ENCODE peak calls at places on chromosome 11, in six cellular contexts. One of them, this sample, is unnamed.

GRCh38 chr11:102573851-102574250 is 43.3 kb upstream of the MMP7 start:
- DNase-seq in tibial artery: no peak
- DNase-seq in psoas muscle: no peak
- DNase-seq in gastrocnemius medialis: no peak
- DNase-seq in heart right ventricle: no peak
- DNase-seq in A549: peak; percentile 34
- DNase-seq in this sample: no peak

GRCh38 chr11:17386331-17387084 is 2.0 kb downstream of the KCNJ11 start:
- DNase-seq in gastrocnemius medialis: peak; percentile 94
- DNase-seq in heart right ventricle: peak; percentile 60
- DNase-seq in psoas muscle: peak; percentile 73
- DNase-seq in tibial artery: peak; percentile 87
- DNase-seq in A549: peak; percentile 69
- DNase-seq in this sample: no peak

GRCh38 chr11:130832571-130833432 is 83.5 kb downstream of the SNX19 start:
- DNase-seq in heart right ventricle: no peak
- DNase-seq in tibial artery: no peak
- DNase-seq in A549: no peak
- DNase-seq in gastrocnemius medialis: no peak
- DNase-seq in psoas muscle: no peak
- DNase-seq in this sample: no peak

GRCh38 chr11:40360206-40360798 is 1099.2 kb downstream of the LRRC4C start:
- DNase-seq in heart right ventricle: no peak
- DNase-seq in psoas muscle: no peak
- DNase-seq in gastrocnemius medialis: no peak
- DNase-seq in tibial artery: no peak
- DNase-seq in A549: no peak
- DNase-seq in this sample: no peak

GRCh38 chr11:134958336-134958640 is 546.2 kb upstream of the B3GAT1 start:
- DNase-seq in psoas muscle: no peak
- DNase-seq in A549: no peak
- DNase-seq in gastrocnemius medialis: no peak
- DNase-seq in heart right ventricle: no peak
- DNase-seq in tibial artery: no peak
- DNase-seq in this sample: no peak

GRCh38 chr11:2142300-2142759 is 3.1 kb upstream of the IGF2 start:
- DNase-seq in tibial artery: no peak
- DNase-seq in gastrocnemius medialis: no peak
- DNase-seq in A549: no peak
- DNase-seq in psoas muscle: no peak
- DNase-seq in heart right ventricle: no peak
- DNase-seq in this sample: no peak

GRCh38 chr11:6825333-6825744 is 20.1 kb upstream of the OR10A5 start:
- DNase-seq in tibial artery: no peak
- DNase-seq in A549: no peak
- DNase-seq in heart right ventricle: no peak
- DNase-seq in gastrocnemius medialis: no peak
- DNase-seq in psoas muscle: no peak
- DNase-seq in this sample: no peak

GRCh38 chr11:41446107-41446506 is 13.3 kb downstream of the LRRC4C start:
- DNase-seq in gastrocnemius medialis: no peak
- DNase-seq in tibial artery: no peak
- DNase-seq in A549: no peak
- DNase-seq in heart right ventricle: no peak
- DNase-seq in psoas muscle: no peak
- DNase-seq in this sample: no peak

GRCh38 chr11:2208691-2209369 is 37.2 kb upstream of the TH start:
- DNase-seq in gastrocnemius medialis: no peak
- DNase-seq in tibial artery: peak; percentile 64
- DNase-seq in heart right ventricle: no peak
- DNase-seq in A549: peak; percentile 38
- DNase-seq in psoas muscle: no peak
- DNase-seq in this sample: no peak

GRCh38 chr11:120326845-120327281 is 1.8 kb downstream of the TLCD5 start:
- DNase-seq in A549: peak; percentile 35
- DNase-seq in gastrocnemius medialis: no peak
- DNase-seq in heart right ventricle: no peak
- DNase-seq in psoas muscle: no peak
- DNase-seq in tibial artery: no peak
- DNase-seq in this sample: no peak

GRCh38 chr11:61170566-61170965 is 9.3 kb upstream of the VPS37C start:
- DNase-seq in A549: no peak
- DNase-seq in heart right ventricle: no peak
- DNase-seq in tibial artery: no peak
- DNase-seq in gastrocnemius medialis: no peak
- DNase-seq in psoas muscle: no peak
- DNase-seq in this sample: no peak

GRCh38 chr11:121634889-121635288 is 182.1 kb upstream of the SORL1-AS1 start:
- DNase-seq in A549: no peak
- DNase-seq in gastrocnemius medialis: no peak
- DNase-seq in psoas muscle: no peak
- DNase-seq in heart right ventricle: no peak
- DNase-seq in tibial artery: no peak
- DNase-seq in this sample: no peak

GRCh38 chr11:17597770-17598169 is 50.7 kb downstream of the OTOG start:
- DNase-seq in psoas muscle: no peak
- DNase-seq in gastrocnemius medialis: no peak
- DNase-seq in tibial artery: peak; percentile 55
- DNase-seq in heart right ventricle: no peak
- DNase-seq in A549: no peak
- DNase-seq in this sample: no peak

GRCh38 chr11:1546077-1546535 is 26.0 kb downstream of the DUSP8 start:
- DNase-seq in psoas muscle: no peak
- DNase-seq in gastrocnemius medialis: no peak
- DNase-seq in A549: no peak
- DNase-seq in tibial artery: no peak
- DNase-seq in heart right ventricle: peak; percentile 5
- DNase-seq in this sample: no peak

DNA sequence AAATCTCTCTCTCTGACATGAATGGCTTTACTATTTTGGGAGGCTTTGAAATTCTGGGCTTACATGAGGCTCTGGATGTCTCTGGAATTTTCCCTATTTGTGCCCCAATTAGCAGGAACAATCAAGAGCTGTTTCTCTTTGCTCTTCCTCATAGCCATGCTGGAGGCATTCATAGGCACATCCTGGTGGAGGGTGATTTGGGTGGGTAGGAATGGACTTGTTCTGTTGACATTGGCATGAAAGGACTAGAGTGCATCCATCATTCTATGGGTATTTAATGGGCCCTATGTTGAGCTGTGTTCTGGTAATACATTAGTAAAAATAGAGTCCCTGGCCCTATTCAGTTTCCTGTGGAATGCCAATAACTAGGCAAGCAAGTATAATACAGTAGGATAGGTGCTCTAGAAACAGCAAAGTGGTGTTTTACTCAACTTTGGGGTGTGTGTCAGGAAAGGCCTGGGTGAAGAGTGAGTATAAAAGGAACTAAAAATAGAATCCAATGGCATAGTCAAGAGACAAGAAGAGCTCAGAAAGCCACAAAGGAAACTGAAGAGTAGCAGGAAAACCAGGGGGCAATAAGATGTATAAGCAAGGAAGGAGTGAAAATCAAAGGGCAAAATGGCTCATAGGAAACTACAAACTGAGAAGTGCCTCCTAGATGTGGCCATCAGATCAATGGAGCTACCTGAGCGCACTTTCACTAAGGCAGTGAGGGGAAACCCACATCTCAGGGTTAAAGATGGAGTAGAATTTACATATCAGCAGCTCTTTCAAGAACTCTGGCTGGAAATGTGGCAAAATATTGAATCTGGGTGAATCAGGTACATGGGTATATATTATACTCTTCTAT is 45.0 kb downstream of the CWC15 start:
- DNase-seq in gastrocnemius medialis: no peak
- DNase-seq in psoas muscle: no peak
- DNase-seq in heart right ventricle: no peak
- DNase-seq in A549: no peak
- DNase-seq in tibial artery: no peak
- DNase-seq in this sample: no peak
- H3K27ac ChIP-seq in gastrocnemius medialis: peak overlapping the region; percentile 55
- H3K27ac ChIP-seq in psoas muscle: no peak overlapping the region
- H3K27ac ChIP-seq in heart right ventricle: peak overlapping the region; percentile 82
- H3K27ac ChIP-seq in A549: no peak overlapping the region
- H3K27ac ChIP-seq in tibial artery: peak overlapping the region; percentile 60
- H3K27ac ChIP-seq in this sample: no peak overlapping the region

GRCh38 chr11:67251841-67252240 is 14.4 kb upstream of the GRK2 start:
- DNase-seq in tibial artery: no peak
- DNase-seq in heart right ventricle: no peak
- DNase-seq in gastrocnemius medialis: no peak
- DNase-seq in A549: no peak
- DNase-seq in psoas muscle: no peak
- DNase-seq in this sample: no peak

GRCh38 chr11:67248653-67249052 is 17.6 kb upstream of the GRK2 start:
- DNase-seq in gastrocnemius medialis: peak; percentile 89
- DNase-seq in psoas muscle: peak; percentile 77
- DNase-seq in A549: no peak
- DNase-seq in heart right ventricle: peak; percentile 47
- DNase-seq in tibial artery: peak; percentile 12
- DNase-seq in this sample: no peak

GRCh38 chr11:67252831-67253239 is 13.4 kb upstream of the GRK2 start:
- DNase-seq in psoas muscle: no peak
- DNase-seq in heart right ventricle: no peak
- DNase-seq in tibial artery: no peak
- DNase-seq in gastrocnemius medialis: peak; percentile 47
- DNase-seq in A549: peak; percentile 80
- DNase-seq in this sample: no peak

GRCh38 chr11:67247946-67248550 is 18.2 kb upstream of the GRK2 start:
- DNase-seq in heart right ventricle: no peak
- DNase-seq in A549: no peak
- DNase-seq in psoas muscle: no peak
- DNase-seq in tibial artery: no peak
- DNase-seq in gastrocnemius medialis: no peak
- DNase-seq in this sample: no peak

GRCh38 chr11:67250059-67251043 is 15.9 kb upstream of the GRK2 start:
- DNase-seq in tibial artery: no peak
- DNase-seq in gastrocnemius medialis: no peak
- DNase-seq in psoas muscle: no peak
- DNase-seq in A549: no peak
- DNase-seq in heart right ventricle: no peak
- DNase-seq in this sample: no peak
- TF ChIP-seq CTCF in tibial artery: no peak
- TF ChIP-seq CTCF in gastrocnemius medialis: no peak
- TF ChIP-seq CTCF in psoas muscle: no peak
- TF ChIP-seq CTCF in A549: no peak
- TF ChIP-seq CTCF in heart right ventricle: no peak
- TF ChIP-seq CTCF in this sample: no peak

DNA sequence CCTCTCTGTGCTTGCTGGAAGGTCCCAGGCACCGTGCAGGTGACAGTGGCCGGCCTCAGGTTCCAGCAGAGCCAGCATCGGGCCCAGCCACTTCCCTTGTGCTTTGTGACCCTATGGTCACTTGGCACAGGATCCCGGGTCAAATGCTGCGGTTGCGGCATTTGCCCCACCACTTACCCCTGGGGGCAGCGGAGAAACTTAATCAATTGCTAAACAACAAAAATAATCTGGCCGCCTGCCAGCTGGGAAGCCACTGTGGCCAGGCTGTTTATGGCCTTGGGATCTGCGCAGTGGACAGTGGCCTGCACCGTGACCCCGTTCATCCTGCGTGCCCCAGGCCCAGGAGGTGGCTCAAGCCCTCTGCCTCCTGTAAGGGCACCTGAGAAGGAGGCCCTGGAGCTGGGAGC is 65.0 kb downstream of the LRP5 start:
- DNase-seq in A549: no peak
- DNase-seq in tibial artery: no peak
- DNase-seq in gastrocnemius medialis: no peak
- DNase-seq in heart right ventricle: no peak
- DNase-seq in psoas muscle: no peak
- DNase-seq in this sample: no peak
- H3K4me1 ChIP-seq in A549: peaks cover 35% of the 10 kb centered on the region
- H3K4me1 ChIP-seq in tibial artery: peaks cover 97% of the 10 kb centered on the region
- H3K4me1 ChIP-seq in gastrocnemius medialis: peaks cover 58% of the 10 kb centered on the region
- H3K4me1 ChIP-seq in heart right ventricle: peaks cover 100% of the 10 kb centered on the region
- H3K4me1 ChIP-seq in psoas muscle: peaks cover 63% of the 10 kb centered on the region
- H3K4me1 ChIP-seq in this sample: peaks cover 38% of the 10 kb centered on the region

DNA sequence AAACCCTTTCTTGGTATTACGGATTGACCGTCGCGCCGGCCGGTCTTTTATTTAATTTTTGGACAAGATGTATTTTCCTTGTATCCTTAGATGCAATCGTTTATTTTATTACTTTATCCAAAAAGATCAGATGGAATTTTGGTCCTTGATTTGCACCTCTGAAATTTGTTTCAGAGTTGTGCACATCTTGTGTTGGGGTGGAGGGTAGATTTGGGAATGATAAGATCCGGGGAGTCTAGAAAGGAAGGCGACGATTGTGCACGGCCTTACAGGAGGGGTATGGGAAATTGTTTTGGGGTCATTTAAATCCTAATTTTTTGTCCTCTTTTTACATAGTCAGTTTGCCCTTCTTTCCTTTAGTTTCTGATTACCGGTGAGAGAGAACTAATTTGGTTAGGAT is 1.4 kb downstream of the KDM2A start:
- DNase-seq in A549: no peak
- DNase-seq in psoas muscle: no peak
- DNase-seq in gastrocnemius medialis: no peak
- DNase-seq in heart right ventricle: no peak
- DNase-seq in tibial artery: no peak
- DNase-seq in this sample: no peak
- H3K27ac ChIP-seq in A549: peak overlapping the region; percentile 99
- H3K27ac ChIP-seq in psoas muscle: peak overlapping the region; percentile 99
- H3K27ac ChIP-seq in gastrocnemius medialis: peak overlapping the region; percentile 100
- H3K27ac ChIP-seq in heart right ventricle: peak overlapping the region; percentile 97
- H3K27ac ChIP-seq in tibial artery: peak overlapping the region; percentile 95
- H3K27ac ChIP-seq in this sample: peak overlapping the region; percentile 100

GRCh38 chr11:64804346-64805210 is 1.6 kb upstream of the MAP4K2 start:
- DNase-seq in heart right ventricle: no peak
- DNase-seq in psoas muscle: no peak
- DNase-seq in A549: peak; percentile 49
- DNase-seq in gastrocnemius medialis: no peak
- DNase-seq in tibial artery: no peak
- DNase-seq in this sample: no peak

GRCh38 chr11:64803846-64804345 is 882 bp upstream of the MAP4K2 start:
- DNase-seq in heart right ventricle: no peak
- DNase-seq in psoas muscle: no peak
- DNase-seq in tibial artery: no peak
- DNase-seq in gastrocnemius medialis: no peak
- DNase-seq in A549: no peak
- DNase-seq in this sample: no peak

GRCh38 chr11:64802370-64803162 is 448 bp downstream of the MAP4K2 start:
- DNase-seq in heart right ventricle: no peak
- DNase-seq in psoas muscle: no peak
- DNase-seq in gastrocnemius medialis: no peak
- DNase-seq in tibial artery: no peak
- DNase-seq in A549: no peak
- DNase-seq in this sample: no peak

GRCh38 chr11:64801591-64802369 is 1.2 kb downstream of the MAP4K2 start:
- DNase-seq in psoas muscle: no peak
- DNase-seq in gastrocnemius medialis: no peak
- DNase-seq in heart right ventricle: no peak
- DNase-seq in A549: no peak
- DNase-seq in tibial artery: no peak
- DNase-seq in this sample: no peak

GRCh38 chr11:64803163-64803845 is at the start of gene MAP4K2:
- DNase-seq in heart right ventricle: peak; percentile 90
- DNase-seq in A549: peak; percentile 77
- DNase-seq in tibial artery: peak; percentile 95
- DNase-seq in psoas muscle: peak; percentile 90
- DNase-seq in gastrocnemius medialis: peak; percentile 85
- DNase-seq in this sample: no peak
- TF ChIP-seq CTCF in heart right ventricle: peak; percentile 30
- TF ChIP-seq CTCF in A549: peak; percentile 34
- TF ChIP-seq CTCF in tibial artery: peak; percentile 11
- TF ChIP-seq CTCF in psoas muscle: peak; percentile 38
- TF ChIP-seq CTCF in gastrocnemius medialis: peak; percentile 25
- TF ChIP-seq CTCF in this sample: no peak

GRCh38 chr11:57310630-57311086 is 14.1 kb downstream of the TNKS1BP1 start:
- DNase-seq in heart right ventricle: no peak
- DNase-seq in psoas muscle: no peak
- DNase-seq in A549: no peak
- DNase-seq in gastrocnemius medialis: no peak
- DNase-seq in tibial artery: peak; percentile 76
- DNase-seq in this sample: no peak
- H3K4me1 ChIP-seq in heart right ventricle: peaks cover 99% of the 10 kb centered on the region
- H3K4me1 ChIP-seq in psoas muscle: peaks cover 63% of the 10 kb centered on the region
- H3K4me1 ChIP-seq in A549: peaks cover 48% of the 10 kb centered on the region
- H3K4me1 ChIP-seq in gastrocnemius medialis: peaks cover 70% of the 10 kb centered on the region
- H3K4me1 ChIP-seq in tibial artery: peaks cover 82% of the 10 kb centered on the region
- H3K4me1 ChIP-seq in this sample: peaks cover 73% of the 10 kb centered on the region